ENCODE peak calls at places on chromosomes 4 and X, in five cellular contexts. One of them, this sample, is unnamed.
A peak's percentile ranks its signal among the peaks of the same experiment; 100 is the strongest.

GRCh38 chrX:53479295-53479694 is 45.1 kb upstream of the HSD17B10 start:
- DNase-seq in right lobe of liver: no peak
- DNase-seq in GM06990: no peak
- DNase-seq in pancreas: no peak
- DNase-seq in endodermal cell: peak; percentile 50
- DNase-seq in this sample: no peak

GRCh38 chr4:188092824-188093223 is 16.6 kb downstream of the TRIML2 start:
- DNase-seq in right lobe of liver: no peak
- DNase-seq in GM06990: no peak
- DNase-seq in pancreas: no peak
- DNase-seq in endodermal cell: no peak
- DNase-seq in this sample: no peak

GRCh38 chr4:173264245-173264959 is 69.8 kb downstream of the HMGB2 start:
- DNase-seq in right lobe of liver: no peak
- DNase-seq in GM06990: peak; percentile 20
- DNase-seq in pancreas: peak; percentile 46
- DNase-seq in endodermal cell: peak; percentile 20
- DNase-seq in this sample: no peak

GRCh38 chr4:1291996-1292702 is 2.5 kb downstream of the MAEA start:
- DNase-seq in right lobe of liver: peak; percentile 17
- DNase-seq in GM06990: no peak
- DNase-seq in pancreas: no peak
- DNase-seq in endodermal cell: peak; percentile 32
- DNase-seq in this sample: no peak

GRCh38 chr4:182067828-182068227 is 175.4 kb upstream of the TENM3 start:
- DNase-seq in right lobe of liver: no peak
- DNase-seq in GM06990: no peak
- DNase-seq in pancreas: no peak
- DNase-seq in endodermal cell: no peak
- DNase-seq in this sample: no peak

GRCh38 chrX:65871671-65872311 is 168.1 kb downstream of the VSIG4 start:
- DNase-seq in right lobe of liver: no peak
- DNase-seq in GM06990: peak; percentile 19
- DNase-seq in pancreas: no peak
- DNase-seq in endodermal cell: peak; percentile 84
- DNase-seq in this sample: no peak

GRCh38 chr4:10737335-10737734 is 52.8 kb upstream of the CLNK start:
- DNase-seq in right lobe of liver: no peak
- DNase-seq in GM06990: no peak
- DNase-seq in pancreas: no peak
- DNase-seq in endodermal cell: no peak
- DNase-seq in this sample: no peak

GRCh38 chrX:26050099-26050498 is 88.0 kb upstream of the MAGEB18 start:
- DNase-seq in right lobe of liver: no peak
- DNase-seq in GM06990: no peak
- DNase-seq in pancreas: no peak
- DNase-seq in endodermal cell: no peak
- DNase-seq in this sample: no peak

GRCh38 chr4:10188400-10189004 is 71.9 kb upstream of the WDR1 start:
- DNase-seq in right lobe of liver: no peak
- DNase-seq in GM06990: no peak
- DNase-seq in pancreas: no peak
- DNase-seq in endodermal cell: no peak
- DNase-seq in this sample: no peak

GRCh38 chr4:4585012-4585670 is 43.3 kb upstream of the STX18 start:
- DNase-seq in right lobe of liver: no peak
- DNase-seq in GM06990: no peak
- DNase-seq in pancreas: no peak
- DNase-seq in endodermal cell: no peak
- DNase-seq in this sample: no peak

GRCh38 chr4:184280591-184281071 is 63.0 kb upstream of the ENPP6 start:
- DNase-seq in right lobe of liver: no peak
- DNase-seq in GM06990: peak; percentile 62
- DNase-seq in pancreas: no peak
- DNase-seq in endodermal cell: no peak
- DNase-seq in this sample: no peak

GRCh38 chr4:158255727-158256324 is 45.5 kb downstream of the TMEM144 start:
- DNase-seq in right lobe of liver: no peak
- DNase-seq in GM06990: no peak
- DNase-seq in pancreas: no peak
- DNase-seq in endodermal cell: no peak
- DNase-seq in this sample: no peak

GRCh38 chr4:602559-602942 is 22.8 kb upstream of the PDE6B start:
- DNase-seq in right lobe of liver: no peak
- DNase-seq in GM06990: peak; percentile 35
- DNase-seq in pancreas: peak; percentile 83
- DNase-seq in endodermal cell: peak; percentile 99
- DNase-seq in this sample: peak; percentile 85

GRCh38 chr4:70868778-70869177 is 29.1 kb upstream of the GRSF1 start:
- DNase-seq in right lobe of liver: no peak
- DNase-seq in GM06990: no peak
- DNase-seq in pancreas: no peak
- DNase-seq in endodermal cell: peak; percentile 58
- DNase-seq in this sample: no peak

GRCh38 chr4:152165146-152165545 is 370.7 kb downstream of the FBXW7 start:
- DNase-seq in right lobe of liver: no peak
- DNase-seq in GM06990: no peak
- DNase-seq in pancreas: no peak
- DNase-seq in endodermal cell: peak; percentile 78
- DNase-seq in this sample: no peak

GRCh38 chr4:102610476-102610875 is 109.3 kb downstream of the NFKB1 start:
- DNase-seq in right lobe of liver: no peak
- DNase-seq in GM06990: no peak
- DNase-seq in pancreas: no peak
- DNase-seq in endodermal cell: no peak
- DNase-seq in this sample: peak; percentile 56

GRCh38 chrX:49103637-49104036 is 19.9 kb downstream of the GPKOW start:
- DNase-seq in right lobe of liver: no peak
- DNase-seq in GM06990: no peak
- DNase-seq in pancreas: no peak
- DNase-seq in endodermal cell: no peak
- DNase-seq in this sample: no peak

GRCh38 chrX:16114640-16115039 is 8.7 kb upstream of the GRPR start:
- DNase-seq in right lobe of liver: no peak
- DNase-seq in GM06990: peak; percentile 42
- DNase-seq in pancreas: no peak
- DNase-seq in endodermal cell: no peak
- DNase-seq in this sample: no peak

GRCh38 chrX:83771664-83772063 is 89.3 kb upstream of the CYLC1 start:
- DNase-seq in right lobe of liver: no peak
- DNase-seq in GM06990: no peak
- DNase-seq in pancreas: no peak
- DNase-seq in endodermal cell: peak; percentile 70
- DNase-seq in this sample: no peak

GRCh38 chr4:174522183-174523002 is at the start of gene HPGD:
- DNase-seq in right lobe of liver: peak; percentile 85
- DNase-seq in GM06990: peak; percentile 30
- DNase-seq in pancreas: peak; percentile 78
- DNase-seq in endodermal cell: peak; percentile 86
- DNase-seq in this sample: peak; percentile 90

GRCh38 chrX:103157511-103158316 is 57.2 kb upstream of the BEX4 start:
- DNase-seq in right lobe of liver: no peak
- DNase-seq in GM06990: no peak
- DNase-seq in pancreas: no peak
- DNase-seq in endodermal cell: peak; percentile 62
- DNase-seq in this sample: no peak

GRCh38 chr4:176335421-176335820 is 15.7 kb downstream of the SPCS3 start:
- DNase-seq in right lobe of liver: no peak
- DNase-seq in GM06990: no peak
- DNase-seq in pancreas: no peak
- DNase-seq in endodermal cell: no peak
- DNase-seq in this sample: no peak

GRCh38 chrX:31590581-31591113 is 518.8 kb upstream of the FTHL17 start:
- DNase-seq in right lobe of liver: no peak
- DNase-seq in GM06990: no peak
- DNase-seq in pancreas: no peak
- DNase-seq in endodermal cell: no peak
- DNase-seq in this sample: no peak

GRCh38 chr4:60589425-60589824 is 610.7 kb upstream of the ADGRL3 start:
- DNase-seq in right lobe of liver: no peak
- DNase-seq in GM06990: no peak
- DNase-seq in pancreas: no peak
- DNase-seq in endodermal cell: peak; percentile 38
- DNase-seq in this sample: no peak

GRCh38 chrX:132023896-132024386 is 839 bp downstream of the STK26 start:
- DNase-seq in right lobe of liver: peak; percentile 33
- DNase-seq in GM06990: peak; percentile 69
- DNase-seq in pancreas: no peak
- DNase-seq in endodermal cell: no peak
- DNase-seq in this sample: peak; percentile 67

GRCh38 chrX:43551590-43551989 is 104.5 kb upstream of the MAOA start:
- DNase-seq in right lobe of liver: no peak
- DNase-seq in GM06990: no peak
- DNase-seq in pancreas: no peak
- DNase-seq in endodermal cell: peak; percentile 71
- DNase-seq in this sample: no peak

GRCh38 chrX:154890990-154891639 is 5.0 kb downstream of the F8A1 start:
- DNase-seq in right lobe of liver: no peak
- DNase-seq in GM06990: no peak
- DNase-seq in pancreas: no peak
- DNase-seq in endodermal cell: no peak
- DNase-seq in this sample: no peak

GRCh38 chr4:172898715-172899114 is 269.9 kb upstream of the GALNT7 start:
- DNase-seq in right lobe of liver: no peak
- DNase-seq in GM06990: no peak
- DNase-seq in pancreas: no peak
- DNase-seq in endodermal cell: no peak
- DNase-seq in this sample: no peak

GRCh38 chr4:2423695-2424094 is 4.9 kb downstream of the CFAP99 start:
- DNase-seq in right lobe of liver: no peak
- DNase-seq in GM06990: no peak
- DNase-seq in pancreas: no peak
- DNase-seq in endodermal cell: peak; percentile 51
- DNase-seq in this sample: no peak

GRCh38 chr4:83252782-83253405 is 31.7 kb downstream of the COQ2 start:
- DNase-seq in right lobe of liver: peak; percentile 32
- DNase-seq in GM06990: no peak
- DNase-seq in pancreas: no peak
- DNase-seq in endodermal cell: peak; percentile 93
- DNase-seq in this sample: no peak

GRCh38 chrX:33062016-33062415 is 149.3 kb downstream of the DMD start:
- DNase-seq in right lobe of liver: no peak
- DNase-seq in GM06990: no peak
- DNase-seq in pancreas: no peak
- DNase-seq in endodermal cell: no peak
- DNase-seq in this sample: no peak

GRCh38 chr4:26161030-26161824 is 159.6 kb upstream of the RBPJ start:
- DNase-seq in right lobe of liver: no peak
- DNase-seq in GM06990: no peak
- DNase-seq in pancreas: no peak
- DNase-seq in endodermal cell: peak; percentile 77
- DNase-seq in this sample: no peak

GRCh38 chr4:17587094-17587822 is 10.3 kb downstream of the LAP3 start:
- DNase-seq in right lobe of liver: no peak
- DNase-seq in GM06990: no peak
- DNase-seq in pancreas: no peak
- DNase-seq in endodermal cell: no peak
- DNase-seq in this sample: no peak

GRCh38 chrX:71514367-71515038 is 18.4 kb upstream of the OGT start:
- DNase-seq in right lobe of liver: no peak
- DNase-seq in GM06990: peak; percentile 24
- DNase-seq in pancreas: no peak
- DNase-seq in endodermal cell: no peak
- DNase-seq in this sample: no peak

GRCh38 chr4:174036111-174036510 is 247.4 kb downstream of the FBXO8 start:
- DNase-seq in right lobe of liver: no peak
- DNase-seq in GM06990: no peak
- DNase-seq in pancreas: no peak
- DNase-seq in endodermal cell: no peak
- DNase-seq in this sample: no peak

GRCh38 chr4:56544573-56545131 is 39.1 kb downstream of the ARL9 start:
- DNase-seq in right lobe of liver: peak; percentile 90
- DNase-seq in GM06990: peak; percentile 81
- DNase-seq in pancreas: peak; percentile 94
- DNase-seq in endodermal cell: peak; percentile 97
- DNase-seq in this sample: peak; percentile 91

GRCh38 chr4:137677851-137678250 is 145.6 kb upstream of the PCDH18 start:
- DNase-seq in right lobe of liver: no peak
- DNase-seq in GM06990: no peak
- DNase-seq in pancreas: no peak
- DNase-seq in endodermal cell: no peak
- DNase-seq in this sample: no peak

GRCh38 chr4:140096921-140097320 is 57.1 kb downstream of the MAML3 start:
- DNase-seq in right lobe of liver: no peak
- DNase-seq in GM06990: no peak
- DNase-seq in pancreas: no peak
- DNase-seq in endodermal cell: no peak
- DNase-seq in this sample: no peak
- H3K4me3 ChIP-seq in right lobe of liver: no peak overlapping the region
- H3K4me3 ChIP-seq in GM06990: no peak overlapping the region
- H3K4me3 ChIP-seq in pancreas: no peak overlapping the region
- H3K4me3 ChIP-seq in endodermal cell: no peak overlapping the region
- H3K4me3 ChIP-seq in this sample: no peak overlapping the region

GRCh38 chrX:52261125-52261462 is 76.4 kb downstream of the MAGED4 start:
- DNase-seq in right lobe of liver: no peak
- DNase-seq in GM06990: no peak
- DNase-seq in pancreas: no peak
- DNase-seq in endodermal cell: no peak
- DNase-seq in this sample: no peak
- H3K4me3 ChIP-seq in right lobe of liver: peak overlapping the region; percentile 69
- H3K4me3 ChIP-seq in GM06990: peak overlapping the region; percentile 30
- H3K4me3 ChIP-seq in pancreas: peak overlapping the region; percentile 67
- H3K4me3 ChIP-seq in endodermal cell: peak overlapping the region; percentile 81
- H3K4me3 ChIP-seq in this sample: peak overlapping the region; percentile 69

DNA sequence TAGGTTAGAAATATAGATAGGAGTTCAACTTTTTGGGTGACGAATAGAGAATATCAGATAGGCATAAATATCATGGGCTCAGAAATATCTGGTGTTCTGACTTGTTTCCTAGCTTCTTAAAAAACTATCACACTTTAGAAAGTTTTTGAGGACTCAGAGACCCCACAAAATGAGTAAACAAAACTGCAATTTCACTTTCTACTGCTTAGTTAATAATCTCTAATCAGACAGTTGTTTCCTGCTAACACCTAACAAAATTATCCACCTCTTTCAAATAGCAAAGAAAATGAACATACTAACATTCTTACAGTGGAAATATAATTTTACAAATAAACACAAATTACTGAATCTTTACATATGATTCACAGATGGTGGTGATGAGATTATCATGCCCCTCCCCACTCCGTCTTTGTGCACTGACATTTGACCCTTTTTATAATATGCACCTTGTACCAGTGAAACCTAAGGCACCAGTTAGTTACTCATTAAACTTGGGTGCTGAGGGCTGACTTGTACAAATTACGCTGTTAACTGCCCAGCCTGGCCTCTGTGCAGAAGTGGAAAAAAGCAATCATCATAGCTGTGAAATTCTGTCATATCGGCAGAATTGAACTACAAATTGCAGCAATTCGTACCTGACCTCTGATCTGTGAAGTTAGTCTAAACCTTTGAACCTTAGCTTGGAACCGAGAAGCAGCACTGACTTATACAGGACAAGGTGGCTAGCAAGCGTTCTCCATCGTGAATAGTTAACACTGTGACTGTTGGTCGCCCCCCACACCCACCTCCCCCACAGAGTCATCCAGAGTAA is 138.7 kb downstream of the CHRNA9 start:
- DNase-seq in right lobe of liver: no peak
- DNase-seq in GM06990: no peak
- DNase-seq in pancreas: no peak
- DNase-seq in endodermal cell: no peak
- DNase-seq in this sample: peak; percentile 71
- H3K4me3 ChIP-seq in right lobe of liver: peak overlapping the region; percentile 33
- H3K4me3 ChIP-seq in GM06990: no peak overlapping the region
- H3K4me3 ChIP-seq in pancreas: peak overlapping the region; percentile 8
- H3K4me3 ChIP-seq in endodermal cell: no peak overlapping the region
- H3K4me3 ChIP-seq in this sample: peak overlapping the region; percentile 18

GRCh38 chrX:19666950-19667349 is 151.6 kb upstream of the MAP3K15 start:
- DNase-seq in right lobe of liver: no peak
- DNase-seq in GM06990: no peak
- DNase-seq in pancreas: no peak
- DNase-seq in endodermal cell: no peak
- DNase-seq in this sample: no peak
- H3K4me3 ChIP-seq in right lobe of liver: no peak overlapping the region
- H3K4me3 ChIP-seq in GM06990: no peak overlapping the region
- H3K4me3 ChIP-seq in pancreas: no peak overlapping the region
- H3K4me3 ChIP-seq in endodermal cell: no peak overlapping the region
- H3K4me3 ChIP-seq in this sample: no peak overlapping the region

This sample was measured in Peyer's patch.